ENCODE peak calls at places on chromosome 17, in four cellular contexts. F is BJ; T is activated CD4-positive, alpha-beta T cell treated with anti-CD3 and anti-CD28 coated beads for 4 hours; H is T-cell. M is an unnamed sample.

GRCh38 chr17:62670202-62670821 is 42.8 kb downstream of the MRC2 start:
- DNase-seq in F (no peak), T (no peak), H (no peak), M (no peak)

GRCh38 chr17:20314834-20315233 is 152.5 kb downstream of the LGALS9B start:
- DNase-seq in F (no peak), T (no peak), H (no peak), M (no peak)

GRCh38 chr17:41691031-41691777 is 2.5 kb downstream of the EIF1 start:
- DNase-seq in F (no peak), T (no peak), H (no peak), M (no peak)

GRCh38 chr17:58331815-58332719 is 3.5 kb upstream of the TSPOAP1 start:
- DNase-seq in F (no peak), T (peak), H (peak), M (peak)

GRCh38 chr17:35892091-35892637 is 12.0 kb upstream of the CCL5 start:
- DNase-seq in F (no peak), T (peak), H (no peak), M (no peak)

GRCh38 chr17:42517516-42517915 is 18.5 kb upstream of the NAGLU start:
- DNase-seq in F (peak), T (peak), H (peak), M (peak)

GRCh38 chr17:60473788-60474187 is 51.5 kb downstream of the CHCT1 start:
- DNase-seq in F (no peak), T (no peak), H (no peak), M (no peak)

GRCh38 chr17:77061711-77062110 is 79.1 kb upstream of the SEC14L1 start:
- DNase-seq in F (no peak), T (no peak), H (no peak), M (no peak)

GRCh38 chr17:81097134-81097942 is 62.4 kb downstream of the BAIAP2 start:
- DNase-seq in F (peak), T (peak), H (no peak), M (no peak)

GRCh38 chr17:6153416-6153815 is 83.2 kb downstream of the WSCD1 start:
- DNase-seq in F (no peak), T (no peak), H (no peak), M (no peak)

GRCh38 chr17:1611715-1612114 is 16.9 kb downstream of the SLC43A2 start:
- DNase-seq in F (no peak), T (no peak), H (no peak), M (no peak)

GRCh38 chr17:49691086-49691676 is 13.3 kb upstream of the SPOP start:
- DNase-seq in F (peak), T (no peak), H (no peak), M (no peak)

GRCh38 chr17:77132411-77133086 is 8.2 kb upstream of the SEC14L1 start:
- DNase-seq in F (no peak), T (no peak), H (no peak), M (no peak)

GRCh38 chr17:58918072-58918471 is 162.4 kb downstream of the PPM1E start:
- DNase-seq in F (no peak), T (no peak), H (no peak), M (no peak)

GRCh38 chr17:75262112-75262606 is 480 bp downstream of the MRPS7 start:
- DNase-seq in F (no peak), T (peak), H (no peak), M (no peak)

GRCh38 chr17:4161560-4162221 is 18.7 kb downstream of the CYB5D2 start:
- DNase-seq in F (no peak), T (no peak), H (no peak), M (no peak)

GRCh38 chr17:58960068-58960467 is 146.6 kb downstream of the TRIM37 start:
- DNase-seq in F (peak), T (no peak), H (no peak), M (no peak)

GRCh38 chr17:33730131-33730530 is 437.0 kb upstream of the ASIC2 start:
- DNase-seq in F (no peak), T (no peak), H (no peak), M (no peak)

GRCh38 chr17:78001612-78002011 is 43.1 kb downstream of the TNRC6C start:
- DNase-seq in F (no peak), T (no peak), H (no peak), M (no peak)

GRCh38 chr17:37358098-37358829 is 17.5 kb upstream of the C17orf78 start:
- DNase-seq in F (no peak), T (peak), H (no peak), M (peak)

GRCh38 chr17:79371984-79372383 is 238.9 kb downstream of the RBFOX3 start:
- DNase-seq in F (no peak), T (no peak), H (no peak), M (no peak)

GRCh38 chr17:77316191-77316641 is 175.4 kb downstream of the SEC14L1 start:
- DNase-seq in F (no peak), T (no peak), H (no peak), M (no peak)

GRCh38 chr17:46883871-46884270 is 32.5 kb downstream of the WNT9B start:
- DNase-seq in F (no peak), T (no peak), H (no peak), M (no peak)

GRCh38 chr17:15780188-15780587 is 48.1 kb downstream of the TBC1D26 start:
- DNase-seq in F (no peak), T (no peak), H (no peak), M (no peak)

GRCh38 chr17:66135896-66136295 is 56.0 kb downstream of the CEP112 start:
- DNase-seq in F (no peak), T (no peak), H (no peak), M (no peak)

GRCh38 chr17:27456681-27457404 is 595 bp downstream of the KSR1 start:
- DNase-seq in F (no peak), T (no peak), H (no peak), M (no peak)

GRCh38 chr17:82094931-82095776 is 2.9 kb downstream of the FASN start:
- DNase-seq in F (no peak), T (no peak), H (no peak), M (no peak)

GRCh38 chr17:75763269-75763607 is 1.8 kb downstream of the GALK1 start:
- DNase-seq in F (no peak), T (no peak), H (no peak), M (no peak)

GRCh38 chr17:67772679-67773078 is 52.6 kb upstream of the BPTF start:
- DNase-seq in F (no peak), T (no peak), H (no peak), M (no peak)

GRCh38 chr17:51860934-51861561 is 297.5 kb downstream of the CA10 start:
- DNase-seq in F (no peak), T (no peak), H (no peak), M (no peak)

GRCh38 chr17:38554430-38555350 is 51.1 kb downstream of the SRCIN1 start:
- DNase-seq in F (no peak), T (no peak), H (no peak), M (no peak)

GRCh38 chr17:10875984-10876555 is 38.2 kb upstream of the PIRT start:
- DNase-seq in F (no peak), T (no peak), H (no peak), M (no peak)

GRCh38 chr17:68606451-68607307 is 5.5 kb upstream of the FAM20A start:
- DNase-seq in F (no peak), T (no peak), H (no peak), M (no peak)

GRCh38 chr17:32516940-32517711 is 30.3 kb downstream of the CDK5R1 start:
- DNase-seq in F (no peak), T (no peak), H (no peak), M (no peak)

GRCh38 chr17:51000835-51001638 is 119.6 kb downstream of the SPAG9 start:
- DNase-seq in F (no peak), T (peak), H (no peak), M (no peak)

GRCh38 chr17:44578947-44579346 is 21.7 kb downstream of the FZD2 start:
- DNase-seq in F (no peak), T (no peak), H (no peak), M (no peak)

GRCh38 chr17:64399071-64399766 is 8.6 kb upstream of the PECAM1 start:
- DNase-seq in F (no peak), T (no peak), H (no peak), M (no peak)

GRCh38 chr17:31650756-31651520 is 208.1 kb downstream of the COPRS start:
- DNase-seq in F (no peak), T (no peak), H (no peak), M (no peak)

M was measured in activated T-helper 2 cell treated with anti-CD3 and anti-CD28 coated beads, Interferon-gamma antibody, Interleukin-2, Interleukin-4, amounts not matched to agents 10 μg/mL and 5 μg/mL and 100 μg/mL, durations not matched to agents 14 hours and 24 hours and 36 hours.